ENCODE peak calls at places on chromosomes 1 and 21, in five cellular contexts. N is psoas muscle; B is putamen; I is CD8-positive, alpha-beta T cell; E is iPS DF 19.7. O is an unnamed sample.

GRCh38 chr1:2788506-2789163 is 12.9 kb downstream of the TTC34 start:
- DNase-seq in B (no peak), I (no peak), N (peak), E (no peak), O (no peak)

GRCh38 chr1:24830680-24831272 is 85.5 kb downstream of the CLIC4 start:
- DNase-seq in I (no peak), N (no peak), E (no peak), B (peak), O (no peak)

GRCh38 chr1:95233321-95233736 is 681 bp upstream of the RWDD3 start:
- DNase-seq in B (no peak), I (no peak), N (peak), E (no peak), O (peak)

GRCh38 chr1:204945565-204945977 is 74.9 kb downstream of the NFASC start:
- DNase-seq in E (no peak), N (no peak), I (no peak), B (no peak), O (no peak)

GRCh38 chr1:109225248-109226077 is 11.7 kb downstream of the SARS1 start:
- DNase-seq in I (no peak), N (no peak), E (no peak), B (no peak), O (no peak)

GRCh38 chr1:238252033-238252802 is 361.5 kb upstream of the ZP4 start:
- DNase-seq in N (no peak), B (peak), E (peak), I (no peak), O (no peak)

GRCh38 chr1:164561007-164561406 is 2.0 kb downstream of the PBX1 start:
- DNase-seq in N (no peak), I (no peak), E (no peak), B (no peak), O (no peak)

GRCh38 chr1:6353948-6354658 is 39.5 kb downstream of the ACOT7 start:
- DNase-seq in E (no peak), N (peak), B (no peak), I (no peak), O (no peak)

GRCh38 chr1:54601730-54602129 is 21.6 kb downstream of the FAM151A start:
- DNase-seq in N (no peak), I (no peak), B (no peak), E (no peak), O (no peak)

GRCh38 chr1:154837034-154837678 is 32.9 kb downstream of the KCNN3 start:
- DNase-seq in N (no peak), B (no peak), E (no peak), I (no peak), O (no peak)

GRCh38 chr1:22792396-22793171 is 81.9 kb downstream of the EPHB2 start:
- DNase-seq in N (no peak), I (no peak), B (no peak), E (no peak), O (no peak)

GRCh38 chr1:206911064-206911663 is 10.6 kb downstream of the FCMR start:
- DNase-seq in N (no peak), I (peak), E (no peak), B (no peak), O (peak)

GRCh38 chr1:24294757-24295371 is 24.3 kb upstream of the GRHL3 start:
- DNase-seq in N (peak), E (no peak), I (no peak), B (no peak), O (no peak)

GRCh38 chr1:200891774-200892157 is 2.9 kb upstream of the INAVA start:
- DNase-seq in B (no peak), N (no peak), E (no peak), I (no peak), O (no peak)

GRCh38 chr1:150568567-150568966 is 10.8 kb downstream of the MCL1 start:
- DNase-seq in N (no peak), I (peak), B (no peak), E (no peak), O (no peak)

GRCh38 chr21:27220416-27220815 is 253.5 kb upstream of the ADAMTS5 start:
- DNase-seq in B (no peak), E (no peak), I (no peak), N (no peak), O (no peak)

GRCh38 chr1:171801395-171801990 is 20.0 kb downstream of the METTL13 start:
- DNase-seq in I (no peak), B (peak), E (peak), N (no peak), O (no peak)